ENCODE peak calls at places on chromosomes 6 and 20, in eight cellular contexts. M is stimulated activated CD8-positive, alpha-beta memory T cell treated with anti-CD3 and anti-CD28 coated beads, Interleukin-15, amount 100 ng/mL, for 24 hours; U is body of pancreas; J is EL; C is GM23338; O is stimulated activated CD4-positive, alpha-beta T cell treated with anti-CD3 and anti-CD28 coated beads, Interleukin-4, amount 100 ng/mL, for 48 hours; R is HCEC 1CT; T is effector CD4-positive, alpha-beta T cell. L is an unnamed sample.
A peak's percentile ranks its signal among the peaks of the same experiment; 100 is the strongest.

GRCh38 chr6:82877213-82878195 is 188.1 kb downstream of the UBE3D start:
- DNase-seq in U (no peak), T (no peak), R (no peak), M (no peak), J (peak; percentile 65), O (no peak), C (no peak), L (peak; percentile 83)

GRCh38 chr20:40251284-40251932 is 437.6 kb downstream of the MAFB start:
- DNase-seq in C (peak; percentile 90), J (peak; percentile 57), O (no peak), M (no peak), T (no peak), R (no peak), U (peak; percentile 13), L (peak; percentile 52)

GRCh38 chr20:44632103-44632752 is 19.3 kb downstream of the ADA start:
- DNase-seq in C (no peak), U (no peak), O (no peak), M (no peak), J (no peak), T (no peak), R (no peak), L (no peak)

GRCh38 chr6:84055646-84056045 is 22.1 kb downstream of the MRAP2 start:
- DNase-seq in O (no peak), J (no peak), R (no peak), T (no peak), C (no peak), U (no peak), M (no peak), L (no peak)

GRCh38 chr20:34403908-34404307 is 40.8 kb downstream of the ITCH start:
- DNase-seq in T (no peak), M (no peak), C (no peak), J (no peak), U (no peak), R (no peak), O (no peak), L (no peak)

GRCh38 chr20:64239449-64240242 is 15.9 kb upstream of the PCMTD2 start:
- DNase-seq in C (no peak), R (no peak), T (no peak), M (no peak), J (no peak), U (no peak), O (no peak), L (no peak)

GRCh38 chr6:116206231-116206903 is 47.5 kb downstream of the TSPYL4 start:
- DNase-seq in M (no peak), C (no peak), T (no peak), J (peak; percentile 46), U (no peak), R (peak; percentile 61), O (no peak), L (peak; percentile 49)

GRCh38 chr6:296151-297122 is 4.2 kb downstream of the DUSP22 start:
- DNase-seq in J (no peak), O (no peak), T (no peak), M (no peak), R (no peak), C (no peak), U (no peak), L (peak; percentile 75)

GRCh38 chr6:169661357-169661756 is 40.5 kb downstream of the WDR27 start:
- DNase-seq in J (no peak), T (no peak), U (no peak), O (no peak), C (no peak), M (no peak), R (no peak), L (no peak)

GRCh38 chr6:5181494-5182287 is 79.1 kb downstream of the LYRM4 start:
- DNase-seq in T (no peak), C (no peak), M (no peak), R (no peak), O (no peak), U (no peak), J (no peak), L (no peak)

GRCh38 chr6:81241717-81242116 is 510.8 kb downstream of the TENT5A start:
- DNase-seq in M (no peak), T (no peak), U (no peak), R (peak; percentile 37), J (peak; percentile 35), O (no peak), C (peak; percentile 68), L (peak; percentile 24)

GRCh38 chr6:2127484-2127911 is 117.9 kb downstream of the GMDS start:
- DNase-seq in J (no peak), U (no peak), R (no peak), O (peak; percentile 29), M (no peak), C (no peak), T (no peak), L (no peak)

GRCh38 chr20:9919271-9920014 is 80.6 kb upstream of the PAK5 start:
- DNase-seq in U (no peak), C (no peak), R (no peak), J (no peak), T (no peak), M (no peak), O (no peak), L (no peak)

GRCh38 chr6:143125455-143125854 is 64.8 kb downstream of the AIG1 start:
- DNase-seq in R (no peak), O (no peak), J (peak; percentile 45), T (no peak), U (no peak), C (no peak), M (no peak), L (no peak)

GRCh38 chr6:14885471-14885987 is 360.3 kb upstream of the JARID2 start:
- DNase-seq in R (no peak), C (no peak), U (no peak), T (no peak), M (no peak), O (no peak), J (no peak), L (no peak)

GRCh38 chr6:169800116-169800667 is 48.8 kb downstream of the ERMARD start:
- DNase-seq in U (no peak), O (no peak), M (no peak), C (no peak), T (no peak), R (no peak), J (no peak), L (no peak)

GRCh38 chr20:22389836-22390542 is 194.4 kb downstream of the FOXA2 start:
- DNase-seq in C (peak; percentile 83), U (peak; percentile 75), R (no peak), J (no peak), M (no peak), O (no peak), T (no peak), L (peak; percentile 97)

GRCh38 chr20:49510562-49511117 is 28.2 kb upstream of the KCNB1 start:
- DNase-seq in O (no peak), C (no peak), M (no peak), J (peak; percentile 90), T (no peak), U (peak; percentile 41), R (peak; percentile 81), L (no peak)

GRCh38 chr6:81752969-81753708 is 658 bp upstream of the TENT5A start:
- DNase-seq in R (peak; percentile 93), T (peak; percentile 44), C (peak; percentile 71), U (peak; percentile 93), O (peak; percentile 47), M (no peak), J (peak; percentile 96), L (peak; percentile 85)

GRCh38 chr6:155939253-155939652 is 483.6 kb upstream of the NOX3 start:
- DNase-seq in U (no peak), R (no peak), C (no peak), O (no peak), T (no peak), M (no peak), J (no peak), L (no peak)